ENCODE peak calls at places on chromosome 19, in ten cellular contexts. S is Peyer's patch; W is K562; C is tibial artery; R is IMR-90; D is right atrium auricular region; H is heart right ventricle; Y is CD8-positive, alpha-beta T cell; M is neural progenitor cell; G is testis. Z is an unnamed sample.

GRCh38 chr19:41563847-41564514 is 12.0 kb upstream of the CEACAM21 start:
- DNase-seq in Y (peak; percentile 62), D (no peak), G (no peak), R (no peak), M (peak; percentile 9), C (no peak), W (no peak), H (no peak), S (no peak), Z (no peak)

GRCh38 chr19:48249502-48250014 is 6.2 kb downstream of the CARD8 start:
- DNase-seq in W (no peak), S (peak; percentile 80), M (no peak), R (no peak), G (peak; percentile 61), Y (peak; percentile 83), D (peak; percentile 72), C (peak; percentile 61), H (peak; percentile 42), Z (no peak)

GRCh38 chr19:1626417-1627010 is 21.3 kb upstream of the UQCR11 start:
- DNase-seq in D (no peak), H (no peak), G (no peak), M (no peak), R (no peak), Y (no peak), S (no peak), W (no peak), C (no peak), Z (no peak)

GRCh38 chr19:30070970-30071632 is 129.1 kb downstream of the URI1 start:
- DNase-seq in M (no peak), S (no peak), D (no peak), C (no peak), R (no peak), W (no peak), Y (no peak), G (no peak), H (peak; percentile 62), Z (no peak)

GRCh38 chr19:5048091-5048726 is 79.3 kb downstream of the KDM4B start:
- DNase-seq in H (peak; percentile 78), Y (peak; percentile 52), G (peak; percentile 86), M (peak; percentile 90), R (peak; percentile 67), S (peak; percentile 42), D (peak; percentile 76), C (peak; percentile 69), W (peak; percentile 92), Z (peak; percentile 81)

GRCh38 chr19:28607066-28607583 is 605.8 kb downstream of the UQCRFS1 start:
- DNase-seq in Y (no peak), W (peak; percentile 40), H (no peak), M (no peak), D (peak; percentile 23), S (no peak), C (no peak), G (no peak), R (no peak), Z (no peak)

GRCh38 chr19:10624585-10624984 is 768 bp upstream of the SLC44A2 start:
- DNase-seq in S (no peak), H (no peak), D (no peak), W (no peak), G (no peak), R (no peak), C (no peak), Y (peak; percentile 42), M (no peak), Z (no peak)

GRCh38 chr19:1283207-1283916 is 2.3 kb upstream of the EFNA2 start:
- DNase-seq in M (peak; percentile 31), H (no peak), R (no peak), G (peak; percentile 51), D (no peak), S (no peak), Y (no peak), C (no peak), W (no peak), Z (no peak)

GRCh38 chr19:55353803-55354697 is 469 bp downstream of the COX6B2 start:
- DNase-seq in Y (peak; percentile 65), W (peak; percentile 97), M (peak; percentile 84), R (peak; percentile 43), S (peak; percentile 55), C (peak; percentile 40), H (peak; percentile 61), G (peak; percentile 65), D (no peak), Z (peak; percentile 74)

GRCh38 chr19:42208612-42209011 is 8.9 kb downstream of the DEDD2 start:
- DNase-seq in M (no peak), S (no peak), W (no peak), R (no peak), H (no peak), G (no peak), Y (no peak), D (no peak), C (no peak), Z (no peak)

GRCh38 chr19:2087621-2088100 is 8.5 kb downstream of the MOB3A start:
- DNase-seq in Y (peak; percentile 43), M (no peak), G (no peak), H (no peak), R (no peak), S (peak; percentile 78), C (peak; percentile 46), D (no peak), W (no peak), Z (no peak)

GRCh38 chr19:16896913-16897571 is 8.2 kb downstream of the F2RL3 start:
- DNase-seq in W (peak; percentile 96), D (peak; percentile 94), H (peak; percentile 96), Y (peak; percentile 32), S (peak; percentile 86), C (peak; percentile 96), G (peak; percentile 97), M (peak; percentile 98), R (peak; percentile 91), Z (peak; percentile 56)

GRCh38 chr19:5038631-5039271 is 69.8 kb downstream of the KDM4B start:
- DNase-seq in C (no peak), H (no peak), W (peak; percentile 47), D (no peak), S (no peak), G (no peak), Y (no peak), R (peak; percentile 24), M (peak; percentile 47), Z (no peak)

DNA sequence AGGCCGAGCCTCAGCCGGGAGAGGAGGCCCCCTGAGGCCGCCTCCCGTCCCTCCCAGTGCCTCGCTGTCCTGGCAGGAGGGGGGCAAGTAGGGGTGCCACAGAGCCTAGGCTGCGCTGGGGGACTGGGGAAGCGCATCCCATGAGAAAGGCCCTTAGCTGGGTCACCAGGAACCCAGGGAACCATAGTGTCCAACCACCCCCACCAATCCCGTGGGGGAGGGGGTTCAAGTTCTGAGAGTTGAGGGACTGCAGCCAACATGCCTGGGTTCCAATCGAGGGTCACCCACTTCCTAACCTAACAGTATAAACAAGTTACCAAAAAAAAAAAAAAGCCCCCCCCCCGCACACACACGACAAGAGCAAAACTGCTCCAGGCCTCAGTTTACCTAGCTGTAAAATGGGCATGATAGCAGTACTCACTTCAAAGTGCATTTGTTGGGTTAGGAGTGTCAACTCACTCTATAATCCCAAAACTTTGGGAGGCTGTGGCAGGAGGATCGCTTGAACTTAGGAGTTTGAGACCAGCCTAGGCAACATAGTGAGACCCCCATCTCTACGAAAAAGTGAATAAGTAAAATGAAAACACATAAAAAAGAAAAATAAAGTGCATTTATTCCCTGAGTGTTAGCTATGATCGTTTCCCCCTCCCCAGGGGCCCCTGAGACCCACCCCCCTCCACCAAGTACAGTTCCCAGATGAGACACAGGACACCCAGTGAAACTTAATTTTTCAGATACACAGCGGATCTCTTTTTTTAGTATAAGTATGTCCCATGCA is 28.8 kb upstream of the NANOS3 start:
- DNase-seq in Y (no peak), M (no peak), S (no peak), W (no peak), H (no peak), D (no peak), G (no peak), R (no peak), C (no peak), Z (no peak)
- H3K4me1 ChIP-seq in Y (peaks cover 58% of the 10 kb centered on the region), M (peaks cover 21% of the 10 kb centered on the region), S (peaks cover 33% of the 10 kb centered on the region), W (peaks cover 76% of the 10 kb centered on the region), H (peaks cover 58% of the 10 kb centered on the region), D (no peaks in the 10 kb centered on the region), G (peaks cover 40% of the 10 kb centered on the region), R (peaks cover 44% of the 10 kb centered on the region), C (peaks cover 62% of the 10 kb centered on the region), Z (peaks cover 66% of the 10 kb centered on the region)

DNA sequence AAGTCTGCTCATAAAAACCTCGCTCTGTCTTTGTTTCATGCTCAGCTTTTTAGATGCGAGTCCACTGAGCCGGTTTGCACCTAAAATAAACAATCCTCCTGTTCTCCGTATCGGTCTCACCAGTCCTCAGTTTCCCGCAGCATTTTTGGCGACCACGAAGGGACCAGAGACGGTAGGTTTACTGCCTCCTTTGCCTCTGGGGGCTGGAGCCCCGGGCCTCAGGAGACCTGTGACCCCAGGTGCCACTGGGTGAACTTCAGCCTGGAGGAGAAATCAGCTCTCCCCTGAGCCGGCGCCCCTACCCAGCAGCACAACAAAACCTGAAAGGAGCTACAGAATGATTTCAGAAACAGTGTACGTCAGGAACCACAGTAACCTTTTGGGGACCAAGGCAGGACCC is 8.1 kb downstream of the SIGLEC11 start:
- DNase-seq in R (no peak), M (no peak), H (no peak), D (no peak), C (no peak), Y (no peak), G (no peak), S (no peak), W (no peak), Z (no peak)
- H3K4me3 ChIP-seq in R (no peak overlapping the region), M (no peak overlapping the region), H (no peak overlapping the region), D (no peak overlapping the region), C (no peak overlapping the region), Y (no peak overlapping the region), G (no peak overlapping the region), S (no peak overlapping the region), W (no peak overlapping the region), Z (no peak overlapping the region)

GRCh38 chr19:35959040-35959967 is 23.1 kb downstream of the LRFN3 start:
- DNase-seq in C (no peak), G (peak; percentile 60), S (peak; percentile 66), W (peak; percentile 54), M (peak; percentile 58), D (no peak), H (peak; percentile 49), Y (peak; percentile 82), R (no peak), Z (no peak)
- TF ChIP-seq CTCF in C (peak; percentile 14), G (no peak), S (peak; percentile 13), W (peak; percentile 27), M (peak; percentile 42), D (peak; percentile 46), H (no peak), Y (peak; percentile 77), R (peak; percentile 23), Z (peak; percentile 10)

DNA sequence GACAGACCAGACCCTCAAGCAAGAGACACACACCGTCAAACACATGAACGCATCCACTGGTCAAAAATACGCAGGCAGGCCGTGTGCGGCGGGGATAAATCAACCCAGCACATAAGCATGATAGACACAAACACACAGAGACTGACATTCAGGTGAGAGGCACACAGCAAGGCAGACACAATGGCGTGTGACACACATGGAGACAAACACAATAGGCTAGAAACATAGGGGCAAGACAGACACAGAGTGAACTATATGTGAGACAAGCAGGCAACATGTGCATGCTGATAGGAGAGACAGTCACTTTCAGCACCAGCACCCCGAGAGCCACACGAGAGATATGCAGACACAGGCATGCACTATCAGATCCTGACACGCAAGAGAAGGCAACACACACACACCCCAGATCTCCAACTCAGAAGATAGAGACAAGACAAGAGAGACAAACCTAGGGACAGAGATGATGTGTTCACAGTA is 6.9 kb upstream of the JUNB start:
- DNase-seq in C (no peak), S (no peak), D (no peak), G (no peak), R (peak; percentile 46), M (no peak), Y (peak; percentile 61), W (peak; percentile 62), H (no peak), Z (no peak)
- H3K4me1 ChIP-seq in C (peaks cover 70% of the 10 kb centered on the region), S (peaks cover 42% of the 10 kb centered on the region), D (no peaks in the 10 kb centered on the region), G (peaks cover 66% of the 10 kb centered on the region), R (peaks cover 49% of the 10 kb centered on the region), M (peaks cover 32% of the 10 kb centered on the region), Y (peaks cover 60% of the 10 kb centered on the region), W (peaks cover 71% of the 10 kb centered on the region), H (peaks cover 62% of the 10 kb centered on the region), Z (peaks cover 44% of the 10 kb centered on the region)

Z was measured in Caco-2.